ENCODE peak calls at places on chromosome 6, in six cellular contexts. M is activated CD4-positive, alpha-beta memory T cell treated with anti-CD3 and anti-CD28 coated beads for 36 hours; C is choroid plexus epithelial cell; U is HTR-8/SVneo; Y is NK-92 treated with Interleukin-12 subunit alpha and Interleukin-12 subunit beta, amount 100 ng/mL, for 24 hours; B is DND-41. T is an unnamed sample.

GRCh38 chr6:113464959-113465358 is 392.2 kb upstream of the MARCKS start:
- DNase-seq in M (no peak), C (peak; percentile 71), U (peak; percentile 47), Y (no peak), B (no peak), T (no peak)

GRCh38 chr6:53469163-53469562 is 75.7 kb downstream of the GCLC start:
- DNase-seq in M (no peak), C (no peak), U (no peak), Y (no peak), B (no peak), T (no peak)

GRCh38 chr6:137661601-137662000 is 167.4 kb upstream of the OLIG3 start:
- DNase-seq in M (peak; percentile 58), C (peak; percentile 35), U (no peak), Y (no peak), B (peak; percentile 54), T (no peak)

GRCh38 chr6:31170987-31171671 is 647 bp upstream of the POU5F1 start:
- DNase-seq in M (no peak), C (no peak), U (no peak), Y (no peak), B (no peak), T (no peak)

GRCh38 chr6:11129908-11130565 is 18.5 kb upstream of the ERVFRD-1 start:
- DNase-seq in M (no peak), C (no peak), U (no peak), Y (no peak), B (no peak), T (no peak)

GRCh38 chr6:76043690-76044089 is 28.8 kb downstream of the IMPG1 start:
- DNase-seq in M (no peak), C (no peak), U (no peak), Y (no peak), B (no peak), T (no peak)

GRCh38 chr6:82867946-82868345 is 197.7 kb downstream of the UBE3D start:
- DNase-seq in M (no peak), C (no peak), U (no peak), Y (no peak), B (no peak), T (no peak)

GRCh38 chr6:9516207-9516606 is 898.7 kb downstream of the TFAP2A start:
- DNase-seq in M (no peak), C (peak; percentile 70), U (peak; percentile 61), Y (no peak), B (no peak), T (no peak)

GRCh38 chr6:26196846-26197683 is 109.8 kb downstream of the HFE start:
- DNase-seq in M (peak; percentile 84), C (peak; percentile 97), U (peak; percentile 89), Y (peak; percentile 80), B (peak; percentile 92), T (no peak)

GRCh38 chr6:121516331-121516730 is 80.9 kb downstream of the GJA1 start:
- DNase-seq in M (no peak), C (no peak), U (no peak), Y (no peak), B (no peak), T (no peak)

GRCh38 chr6:16184129-16184528 is 54.3 kb upstream of the GMPR start:
- DNase-seq in M (peak; percentile 46), C (peak; percentile 39), U (peak; percentile 38), Y (no peak), B (no peak), T (no peak)

GRCh38 chr6:13194852-13195251 is 133.5 kb downstream of the TBC1D7 start:
- DNase-seq in M (peak; percentile 27), C (peak; percentile 87), U (peak; percentile 50), Y (peak; percentile 2), B (peak; percentile 6), T (no peak)

GRCh38 chr6:7452898-7453297 is 63.3 kb downstream of the RIOK1 start:
- DNase-seq in M (no peak), C (no peak), U (no peak), Y (no peak), B (no peak), T (no peak)

GRCh38 chr6:95354551-95354950 is 222.8 kb upstream of the MANEA start:
- DNase-seq in M (no peak), C (no peak), U (no peak), Y (no peak), B (no peak), T (no peak)

GRCh38 chr6:138509371-138509770 is 10.1 kb upstream of the NHSL1 start:
- DNase-seq in M (peak; percentile 64), C (peak; percentile 54), U (peak; percentile 17), Y (no peak), B (peak; percentile 18), T (no peak)

T was measured in amygdala.